ENCODE peak calls at places on chromosomes 12 and 14, in four cellular contexts. T is HCT116, Z is transverse colon, X is breast epithelium. U is an unnamed sample.

GRCh38 chr12:98645572-98646067 is 530 bp downstream of the APAF1 start:
- DNase-seq in T (no peak), Z (peak), X (no peak), U (no peak)

GRCh38 chr12:41277019-41277770 is 89.1 kb downstream of the PDZRN4 start:
- DNase-seq in T (peak), Z (no peak), X (no peak), U (no peak)

GRCh38 chr12:126944684-126945083 is 1322.3 kb upstream of the TMEM132C start:
- DNase-seq in T (no peak), Z (no peak), X (no peak), U (no peak)

GRCh38 chr12:102953221-102953620 is 4.3 kb upstream of the ASCL1 start:
- DNase-seq in T (no peak), Z (no peak), X (no peak), U (no peak)

GRCh38 chr12:38911611-38912010 is 6.2 kb upstream of the CPNE8 start:
- DNase-seq in T (no peak), Z (no peak), X (no peak), U (no peak)

GRCh38 chr12:47818382-47818700 is 1.4 kb downstream of the HDAC7 start:
- DNase-seq in T (no peak), Z (peak), X (no peak), U (no peak)

GRCh38 chr12:108798551-108799221 is 58.7 kb downstream of the SSH1 start:
- DNase-seq in T (no peak), Z (peak), X (no peak), U (no peak)

GRCh38 chr12:41681898-41682297 is 462.8 kb downstream of the GXYLT1 start:
- DNase-seq in T (no peak), Z (no peak), X (no peak), U (no peak)

GRCh38 chr14:89406941-89407340 is 10.1 kb downstream of the FOXN3 start:
- DNase-seq in T (no peak), Z (no peak), X (no peak), U (no peak)

GRCh38 chr12:97530237-97530636 is 67.6 kb downstream of the RMST start:
- DNase-seq in T (no peak), Z (no peak), X (no peak), U (no peak)

GRCh38 chr14:66009104-66009503 is 477.1 kb upstream of the CCDC196 start:
- DNase-seq in T (peak), Z (no peak), X (no peak), U (no peak)

GRCh38 chr12:101772019-101772774 is 32.9 kb upstream of the SYCP3 start:
- DNase-seq in T (no peak), Z (no peak), X (no peak), U (no peak)

GRCh38 chr12:131682511-131682895 is 28.4 kb upstream of the SFSWAP start:
- DNase-seq in T (no peak), Z (no peak), X (no peak), U (no peak)

GRCh38 chr12:112176321-112177010 is 51.1 kb downstream of the TRAFD1 start:
- DNase-seq in T (no peak), Z (no peak), X (no peak), U (no peak)

GRCh38 chr12:108581311-108582227 is 16.3 kb downstream of the TMEM119 start:
- DNase-seq in T (no peak), Z (no peak), X (no peak), U (no peak)

GRCh38 chr12:79451988-79452387 is 238.8 kb downstream of the PAWR start:
- DNase-seq in T (no peak), Z (peak), X (peak), U (peak)

DNA sequence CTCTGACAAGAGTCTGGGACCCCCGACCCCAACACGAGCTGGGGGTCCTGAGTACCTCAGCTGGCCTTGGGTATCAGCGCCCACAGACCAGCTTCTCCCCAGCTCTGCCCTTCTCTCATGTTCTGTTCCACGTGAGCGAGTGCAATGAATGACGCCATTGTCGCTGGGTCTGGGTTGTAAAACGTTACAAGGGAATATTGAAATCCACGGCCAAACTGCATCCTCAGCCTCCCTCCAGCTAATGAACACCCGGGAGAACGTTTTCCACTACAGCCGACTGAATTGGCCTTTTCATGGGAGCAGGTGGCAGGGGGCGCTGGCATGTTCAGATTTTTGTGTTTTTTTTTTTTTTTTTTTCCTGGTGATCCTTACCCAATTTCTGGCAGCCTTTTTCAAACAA is 34.7 kb downstream of the TBX5 start:
- DNase-seq in T (no peak), Z (no peak), X (no peak), U (no peak)
- TF ChIP-seq CTCF in T (no peak), Z (no peak), X (no peak), U (no peak)

GRCh38 chr14:105338392-105338791 is 23.8 kb downstream of the PACS2 start:
- DNase-seq in T (no peak), Z (no peak), X (no peak), U (peak)

GRCh38 chr14:105337966-105338365 is 23.4 kb downstream of the PACS2 start:
- DNase-seq in T (no peak), Z (no peak), X (no peak), U (peak)

GRCh38 chr14:105335735-105336476 is 21.4 kb downstream of the PACS2 start:
- DNase-seq in T (no peak), Z (no peak), X (no peak), U (no peak)

GRCh38 chr14:105336477-105337287 is 22.1 kb downstream of the PACS2 start:
- DNase-seq in T (no peak), Z (no peak), X (no peak), U (no peak)

DNA sequence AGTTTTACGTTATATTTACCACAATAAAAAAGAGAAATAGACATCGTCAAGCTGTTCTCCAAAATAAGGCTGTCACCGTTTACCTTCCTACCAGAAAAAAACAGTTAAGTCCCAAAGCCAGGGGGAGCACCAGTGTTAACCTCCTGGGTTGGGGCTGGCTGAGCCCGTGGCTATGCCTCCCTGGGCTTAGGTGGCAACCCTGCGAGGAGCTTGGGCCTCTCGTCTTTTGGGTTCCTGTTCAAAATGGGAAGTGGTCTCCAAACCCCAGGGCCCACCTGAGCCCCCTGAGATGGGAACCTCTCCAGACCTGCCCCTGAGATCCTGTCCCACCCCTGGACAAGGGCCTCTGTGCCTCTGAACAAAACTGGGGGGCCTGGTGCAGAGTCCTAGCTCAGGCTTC is 22.9 kb downstream of the PACS2 start:
- DNase-seq in T (no peak), Z (no peak), X (no peak), U (no peak)
- TF ChIP-seq POLR2A in T (no peak), Z (no peak), X (no peak), U (no peak)

DNA sequence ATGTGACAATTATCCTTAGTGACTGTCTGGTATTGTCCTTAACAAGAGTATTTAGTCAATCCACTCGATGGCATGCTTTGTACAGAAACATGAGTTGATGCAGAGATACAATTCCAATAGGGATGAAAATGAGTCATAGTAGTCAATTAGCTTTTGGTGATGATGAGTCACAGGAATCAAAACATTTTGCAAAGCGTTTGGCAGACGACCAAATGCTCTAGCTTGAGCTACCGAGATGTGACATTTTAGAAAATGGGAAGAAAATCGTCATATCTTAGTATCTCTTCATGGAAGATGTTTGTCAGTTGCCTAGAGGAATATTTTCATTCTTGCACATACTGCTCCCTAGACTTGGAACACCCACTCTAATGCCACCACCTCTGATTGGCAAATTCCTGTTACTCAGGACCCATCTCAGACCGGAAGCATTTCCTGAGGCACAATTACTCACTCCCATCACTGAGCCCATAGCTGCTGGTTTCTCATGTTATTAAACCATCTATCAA is 95.0 kb downstream of the LMNTD1 start:
- DNase-seq in T (peak), Z (no peak), X (no peak), U (no peak)
- TF ChIP-seq POLR2AphosphoS5 in T (peak), Z (no peak), X (no peak), U (no peak)

GRCh38 chr12:26832817-26833691 is at the start of gene ITPR2:
- DNase-seq in T (peak), Z (peak), X (peak), U (peak)
- TF ChIP-seq CTCF in T (no peak), Z (no peak), X (no peak), U (peak)

GRCh38 chr14:102171173-102172020 is 31.7 kb downstream of the WDR20 start:
- DNase-seq in T (no peak), Z (no peak), X (no peak), U (no peak)
- TF ChIP-seq POLR2A in T (no peak), Z (no peak), X (no peak), U (no peak)

DNA sequence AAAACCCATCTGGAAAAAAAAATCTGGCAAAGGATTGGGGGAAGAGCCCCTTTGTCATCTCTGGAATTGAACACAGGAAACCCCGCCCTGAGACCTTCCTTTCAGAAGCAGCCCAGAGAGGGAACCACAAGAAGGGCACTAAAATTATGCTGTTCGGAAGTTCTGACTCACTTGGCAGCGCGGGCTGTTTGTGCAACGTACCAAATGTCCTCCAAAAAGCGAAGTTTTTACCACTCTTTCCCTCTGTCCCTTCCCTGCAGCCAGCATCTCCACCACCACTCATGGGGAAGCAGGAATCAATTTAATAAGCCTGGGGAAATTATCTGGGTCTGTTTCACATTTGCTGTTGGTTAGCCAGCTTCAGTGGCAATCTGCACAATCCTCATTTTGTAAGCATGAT is 3.2 kb upstream of the SYNE3 start:
- DNase-seq in T (peak), Z (peak), X (no peak), U (peak)
- TF ChIP-seq POLR2AphosphoS5 in T (no peak), Z (peak), X (peak), U (peak)

DNA sequence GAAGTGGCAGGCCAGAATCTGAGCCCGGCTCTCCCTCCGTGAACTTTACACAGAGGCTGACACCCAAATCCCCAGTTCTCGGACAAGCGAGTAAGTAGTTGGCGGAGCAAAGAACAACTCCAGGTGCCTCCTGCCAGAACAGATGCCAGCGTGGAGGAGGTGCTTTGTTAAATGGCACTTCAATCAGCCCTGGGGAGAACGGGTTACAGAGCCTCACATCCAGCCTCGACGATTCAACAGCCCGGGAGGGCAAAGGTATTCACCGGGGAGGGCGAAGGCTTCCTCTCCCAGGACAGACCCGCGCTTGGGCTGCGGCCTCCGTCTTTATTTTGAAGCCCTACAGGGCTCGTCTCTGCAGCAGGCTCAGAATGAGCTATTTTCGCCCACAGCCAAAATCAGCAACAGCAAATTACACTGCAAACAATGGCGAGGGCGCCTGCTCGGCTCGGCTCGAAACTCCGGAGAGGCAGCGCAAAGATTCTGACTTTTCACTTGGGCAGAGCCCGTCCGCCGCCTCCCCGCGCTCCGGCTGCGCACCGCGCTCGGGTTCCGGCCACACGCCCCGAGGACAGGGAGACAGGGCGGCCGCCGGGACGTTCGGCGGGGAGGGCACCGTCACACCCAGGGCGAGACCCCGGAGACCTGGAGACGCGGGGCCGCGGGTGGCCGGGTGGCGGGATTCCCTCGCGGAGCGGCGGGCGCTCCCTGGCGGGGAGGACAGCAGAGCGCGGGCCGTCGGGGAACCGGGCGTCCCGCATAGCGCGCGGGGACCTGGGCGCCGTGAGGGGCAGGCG is 811 bp downstream of the TMCC3 start:
- DNase-seq in T (no peak), Z (peak), X (no peak), U (no peak)
- TF ChIP-seq CTCF in T (peak), Z (peak), X (no peak), U (no peak)

U was measured in suprapubic skin.